ENCODE peak calls at places on chromosomes 6 and 20, in eight cellular contexts. Z is fibroblast of lung, W is prostate gland, G is HFF-Myc, N is pancreas, R is brain microvascular endothelial cell, F is spleen, S is bronchial epithelial cell. V is an unnamed sample.

GRCh38 chr6:165663736-165664552 is 903 bp upstream of the PDE10A start:
- DNase-seq in G (no peak), R (peak; percentile 27), N (no peak), S (peak; percentile 10), Z (peak; percentile 19), F (no peak), W (no peak), V (no peak)

GRCh38 chr20:32282461-32282860 is 5.0 kb downstream of the KIF3B start:
- DNase-seq in W (peak; percentile 39), F (no peak), R (no peak), G (no peak), N (peak; percentile 85), S (no peak), Z (no peak), V (no peak)

GRCh38 chr6:108578595-108579038 is 17.9 kb downstream of the FOXO3 start:
- DNase-seq in S (no peak), G (no peak), W (no peak), N (no peak), F (no peak), R (peak; percentile 93), Z (peak; percentile 81), V (peak; percentile 61)

GRCh38 chr6:44642870-44643522 is 255.5 kb downstream of the CDC5L start:
- DNase-seq in F (no peak), G (no peak), S (peak; percentile 37), R (peak; percentile 48), N (no peak), W (no peak), Z (peak; percentile 66), V (no peak)

GRCh38 chr20:6698723-6699122 is 68.8 kb upstream of the BMP2 start:
- DNase-seq in Z (no peak), F (no peak), W (no peak), R (no peak), G (no peak), S (no peak), N (no peak), V (no peak)

GRCh38 chr6:144500886-144501285 is 215.8 kb downstream of the UTRN start:
- DNase-seq in G (no peak), S (no peak), N (no peak), Z (no peak), R (no peak), W (no peak), F (no peak), V (no peak)

GRCh38 chr6:11432713-11433450 is 104.7 kb upstream of the TMEM170B start:
- DNase-seq in N (no peak), W (no peak), Z (peak; percentile 92), R (peak; percentile 32), S (peak; percentile 90), G (peak; percentile 67), F (no peak), V (peak; percentile 61)

GRCh38 chr6:12386816-12387215 is 96.7 kb downstream of the EDN1 start:
- DNase-seq in W (no peak), N (no peak), G (no peak), R (no peak), Z (peak; percentile 44), S (no peak), F (no peak), V (no peak)

GRCh38 chr20:43058077-43058476 is 131.6 kb downstream of the PTPRT start:
- DNase-seq in F (no peak), W (no peak), N (no peak), R (no peak), S (no peak), G (no peak), Z (no peak), V (no peak)

GRCh38 chr6:68757821-68758220 is 122.7 kb downstream of the ADGRB3 start:
- DNase-seq in F (no peak), Z (no peak), N (no peak), G (no peak), W (no peak), S (no peak), R (no peak), V (no peak)

GRCh38 chr6:150229775-150230561 is 87.1 kb downstream of the PPP1R14C start:
- DNase-seq in W (no peak), Z (peak; percentile 76), G (no peak), R (no peak), S (peak; percentile 93), F (no peak), N (no peak), V (peak; percentile 20)

GRCh38 chr6:134117409-134117808 is 65.0 kb upstream of the SLC2A12 start:
- DNase-seq in G (no peak), S (no peak), F (no peak), Z (peak; percentile 41), N (no peak), R (peak; percentile 39), W (no peak), V (no peak)

GRCh38 chr6:33116881-33117711 is 41.3 kb downstream of the HLA-DPB1 start:
- DNase-seq in Z (peak; percentile 4), R (no peak), N (no peak), W (no peak), F (peak; percentile 75), S (no peak), G (no peak), V (no peak)

GRCh38 chr6:31007694-31008093 is 2.6 kb upstream of the MUC22 start:
- DNase-seq in F (no peak), W (no peak), Z (peak; percentile 98), N (no peak), R (peak; percentile 82), S (peak; percentile 94), G (peak; percentile 20), V (peak; percentile 47)

GRCh38 chr6:44062105-44062770 is 65.0 kb downstream of the MRPL14 start:
- DNase-seq in G (no peak), R (no peak), F (no peak), S (peak; percentile 82), N (no peak), W (no peak), Z (no peak), V (no peak)

GRCh38 chr6:41228616-41229015 is 467 bp downstream of the TREML4 start:
- DNase-seq in Z (no peak), G (no peak), S (peak; percentile 13), W (no peak), F (no peak), R (no peak), N (no peak), V (peak; percentile 14)

GRCh38 chr6:168908887-168909286 is 344.8 kb downstream of the THBS2 start:
- DNase-seq in G (no peak), S (no peak), W (no peak), F (no peak), N (no peak), R (peak; percentile 54), Z (peak; percentile 74), V (peak; percentile 94)

GRCh38 chr20:4235512-4236043 is 220.2 kb upstream of the RNF24 start:
- DNase-seq in S (no peak), W (no peak), G (no peak), F (no peak), R (no peak), Z (no peak), N (no peak), V (no peak)

GRCh38 chr6:151452750-151453427 is 963 bp upstream of the RMND1 start:
- DNase-seq in G (no peak), N (peak; percentile 28), Z (peak; percentile 25), S (peak; percentile 54), R (no peak), F (no peak), W (peak; percentile 11), V (peak; percentile 39)

GRCh38 chr20:25547999-25548398 is 37.3 kb downstream of the NINL start:
- DNase-seq in Z (no peak), R (no peak), S (no peak), F (no peak), W (no peak), G (no peak), N (no peak), V (no peak)

GRCh38 chr20:3156811-3157619 is 2.6 kb downstream of the FASTKD5 start:
- DNase-seq in W (no peak), N (no peak), F (no peak), G (no peak), R (no peak), Z (peak; percentile 14), S (peak; percentile 30), V (peak; percentile 15)
- H3K4me3 ChIP-seq in W (no peak overlapping the region), N (no peak overlapping the region), F (no peak overlapping the region), G (no peak overlapping the region), R (no peak overlapping the region), Z (no peak overlapping the region), S (no peak overlapping the region), V (no peak overlapping the region)

GRCh38 chr20:37527638-37528441 is at the start of gene BLCAP:
- DNase-seq in Z (peak; percentile 81), S (peak; percentile 72), G (no peak), F (peak; percentile 97), R (peak; percentile 82), N (peak; percentile 85), W (peak; percentile 85), V (peak; percentile 89)
- TF ChIP-seq CTCF in Z (no peak), S (no peak), G (no peak), F (no peak), R (no peak), N (no peak), W (no peak), V (no peak)

GRCh38 chr6:52741872-52742271 is 21.4 kb downstream of the GSTA2 start:
- DNase-seq in W (no peak), N (no peak), Z (peak; percentile 35), F (no peak), R (no peak), S (peak; percentile 27), G (no peak), V (no peak)

GRCh38 chr6:52746213-52746612 is 17.1 kb downstream of the GSTA2 start:
- DNase-seq in G (no peak), F (no peak), S (no peak), Z (peak; percentile 45), R (no peak), W (no peak), N (no peak), V (no peak)

GRCh38 chr6:52749546-52750152 is 13.6 kb downstream of the GSTA2 start:
- DNase-seq in W (no peak), G (no peak), S (no peak), F (no peak), Z (no peak), R (no peak), N (no peak), V (no peak)

DNA sequence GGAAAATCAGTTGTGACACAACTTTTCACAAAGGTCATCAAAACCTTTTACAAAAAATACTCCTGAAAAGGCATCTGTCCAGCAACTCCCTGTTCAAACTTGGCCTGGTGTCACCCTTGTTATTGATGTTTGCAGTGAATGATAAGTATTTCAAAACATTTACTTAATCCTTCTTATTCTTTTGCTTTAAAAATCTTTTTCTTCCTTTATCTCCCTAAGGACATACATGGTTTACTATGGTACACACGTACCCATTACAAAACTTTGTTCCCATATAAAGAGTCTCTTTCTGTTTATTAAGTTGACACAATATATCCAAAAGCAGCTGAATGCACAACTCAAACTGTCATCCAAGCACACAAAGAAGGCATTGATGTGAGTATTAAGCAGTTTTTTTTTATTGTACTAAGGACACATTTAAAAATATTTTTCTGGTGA is 17.5 kb downstream of the GSTA2 start:
- DNase-seq in S (no peak), F (no peak), N (no peak), Z (no peak), G (no peak), R (no peak), W (no peak), V (no peak)
- H3K4me3 ChIP-seq in S (no peak overlapping the region), F (no peak overlapping the region), N (no peak overlapping the region), Z (no peak overlapping the region), G (no peak overlapping the region), R (no peak overlapping the region), W (no peak overlapping the region), V (no peak overlapping the region)

DNA sequence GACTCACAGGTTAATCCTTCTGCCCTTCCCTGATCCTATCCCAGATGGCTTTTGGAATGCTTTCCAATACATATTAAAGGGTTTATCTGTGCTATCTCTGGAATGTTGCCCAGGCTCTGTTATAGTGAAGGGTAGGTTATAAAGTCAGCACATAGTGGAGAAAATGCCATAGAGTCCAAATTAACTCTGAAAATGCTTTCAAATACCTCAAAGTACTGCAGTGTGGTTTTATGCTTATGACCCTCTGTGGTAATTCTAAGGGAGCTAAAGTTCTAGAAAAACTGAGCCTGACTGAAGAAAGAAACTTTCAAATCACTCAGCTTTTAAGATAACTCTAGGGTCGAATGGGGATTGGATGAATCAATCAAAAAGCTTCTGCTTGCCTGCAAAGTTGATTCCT is 159.8 kb downstream of the PLCB1 start:
- DNase-seq in Z (peak; percentile 91), S (no peak), F (no peak), G (peak; percentile 49), W (no peak), N (no peak), R (peak; percentile 40), V (peak; percentile 61)
- TF ChIP-seq CTCF in Z (no peak), S (no peak), F (no peak), G (no peak), W (no peak), N (no peak), R (no peak), V (no peak)